ENCODE peak calls at places on chromosomes 12 and 14, in seven cellular contexts. One of them, this sample, is unnamed.

GRCh38 chr14:100610511-100611217 is 23.4 kb upstream of the BEGAIN start:
- DNase-seq in NCI-H2107: no peak
- DNase-seq in stimulated activated CD4-positive, alpha-beta T cell treated with anti-CD3 and anti-CD28 coated beads, TNF-alpha, amount 100 ng/mL, for 4 hours: no peak
- DNase-seq in AG04450: no peak
- DNase-seq in fibroblast of mammary gland: peak; percentile 13
- DNase-seq in pons: no peak
- DNase-seq in esophagus squamous epithelium: no peak
- DNase-seq in this sample: no peak

GRCh38 chr12:3885179-3886094 is 12.2 kb upstream of the PARP11 start:
- DNase-seq in NCI-H2107: no peak
- DNase-seq in stimulated activated CD4-positive, alpha-beta T cell treated with anti-CD3 and anti-CD28 coated beads, TNF-alpha, amount 100 ng/mL, for 4 hours: no peak
- DNase-seq in AG04450: peak; percentile 8
- DNase-seq in fibroblast of mammary gland: peak; percentile 63
- DNase-seq in pons: peak; percentile 74
- DNase-seq in esophagus squamous epithelium: no peak
- DNase-seq in this sample: peak; percentile 6

GRCh38 chr12:109937371-109937770 is 37.3 kb downstream of the TCHP start:
- DNase-seq in NCI-H2107: no peak
- DNase-seq in stimulated activated CD4-positive, alpha-beta T cell treated with anti-CD3 and anti-CD28 coated beads, TNF-alpha, amount 100 ng/mL, for 4 hours: no peak
- DNase-seq in AG04450: no peak
- DNase-seq in fibroblast of mammary gland: no peak
- DNase-seq in pons: peak; percentile 44
- DNase-seq in esophagus squamous epithelium: no peak
- DNase-seq in this sample: no peak

GRCh38 chr14:31405599-31406251 is 14.6 kb downstream of the HEATR5A start:
- DNase-seq in NCI-H2107: no peak
- DNase-seq in stimulated activated CD4-positive, alpha-beta T cell treated with anti-CD3 and anti-CD28 coated beads, TNF-alpha, amount 100 ng/mL, for 4 hours: no peak
- DNase-seq in AG04450: no peak
- DNase-seq in fibroblast of mammary gland: no peak
- DNase-seq in pons: no peak
- DNase-seq in esophagus squamous epithelium: no peak
- DNase-seq in this sample: no peak

GRCh38 chr12:11877869-11878780 is 192.6 kb upstream of the BCL2L14 start:
- DNase-seq in NCI-H2107: peak; percentile 57
- DNase-seq in stimulated activated CD4-positive, alpha-beta T cell treated with anti-CD3 and anti-CD28 coated beads, TNF-alpha, amount 100 ng/mL, for 4 hours: no peak
- DNase-seq in AG04450: peak; percentile 46
- DNase-seq in fibroblast of mammary gland: peak; percentile 73
- DNase-seq in pons: no peak
- DNase-seq in esophagus squamous epithelium: no peak
- DNase-seq in this sample: peak; percentile 49

GRCh38 chr12:70246580-70246979 is 3.3 kb downstream of the CNOT2 start:
- DNase-seq in NCI-H2107: no peak
- DNase-seq in stimulated activated CD4-positive, alpha-beta T cell treated with anti-CD3 and anti-CD28 coated beads, TNF-alpha, amount 100 ng/mL, for 4 hours: no peak
- DNase-seq in AG04450: no peak
- DNase-seq in fibroblast of mammary gland: peak; percentile 31
- DNase-seq in pons: no peak
- DNase-seq in esophagus squamous epithelium: no peak
- DNase-seq in this sample: no peak

GRCh38 chr14:23660290-23661226 is 24.4 kb downstream of the DHRS2 start:
- DNase-seq in NCI-H2107: no peak
- DNase-seq in stimulated activated CD4-positive, alpha-beta T cell treated with anti-CD3 and anti-CD28 coated beads, TNF-alpha, amount 100 ng/mL, for 4 hours: no peak
- DNase-seq in AG04450: no peak
- DNase-seq in fibroblast of mammary gland: no peak
- DNase-seq in pons: no peak
- DNase-seq in esophagus squamous epithelium: no peak
- DNase-seq in this sample: no peak

GRCh38 chr12:121797937-121798801 is 4.7 kb upstream of the RHOF start:
- DNase-seq in NCI-H2107: peak; percentile 74
- DNase-seq in stimulated activated CD4-positive, alpha-beta T cell treated with anti-CD3 and anti-CD28 coated beads, TNF-alpha, amount 100 ng/mL, for 4 hours: no peak
- DNase-seq in AG04450: no peak
- DNase-seq in fibroblast of mammary gland: peak; percentile 48
- DNase-seq in pons: peak; percentile 54
- DNase-seq in esophagus squamous epithelium: no peak
- DNase-seq in this sample: no peak

GRCh38 chr12:4825139-4825858 is 84.4 kb upstream of the KCNA1 start:
- DNase-seq in NCI-H2107: no peak
- DNase-seq in stimulated activated CD4-positive, alpha-beta T cell treated with anti-CD3 and anti-CD28 coated beads, TNF-alpha, amount 100 ng/mL, for 4 hours: no peak
- DNase-seq in AG04450: no peak
- DNase-seq in fibroblast of mammary gland: no peak
- DNase-seq in pons: no peak
- DNase-seq in esophagus squamous epithelium: no peak
- DNase-seq in this sample: peak; percentile 11

GRCh38 chr14:89586258-89587127 is 169.5 kb upstream of the FOXN3 start:
- DNase-seq in NCI-H2107: no peak
- DNase-seq in stimulated activated CD4-positive, alpha-beta T cell treated with anti-CD3 and anti-CD28 coated beads, TNF-alpha, amount 100 ng/mL, for 4 hours: no peak
- DNase-seq in AG04450: no peak
- DNase-seq in fibroblast of mammary gland: no peak
- DNase-seq in pons: peak; percentile 29
- DNase-seq in esophagus squamous epithelium: no peak
- DNase-seq in this sample: no peak

This sample was measured in non-pigmented ciliary epithelial cell.